ENCODE peak calls at places on chromosomes 16 and 17, in five cellular contexts. M, D, H, Y and P are unnamed samples.

GRCh38 chr17:81393684-81394376 is 1.4 kb upstream of the BAHCC1 start:
- DNase-seq in M (peak), D (peak), Y (peak), H (peak), P (peak)

GRCh38 chr16:72400257-72401078 is 228.5 kb upstream of the PMFBP1 start:
- DNase-seq in D (peak), M (peak), H (peak), Y (peak), P (no peak)

GRCh38 chr17:6061290-6061689 is 8.9 kb upstream of the WSCD1 start:
- DNase-seq in D (no peak), Y (no peak), H (peak), M (peak), P (no peak)

GRCh38 chr17:50199211-50199633 is 2.2 kb downstream of the COL1A1 start:
- DNase-seq in Y (no peak), D (no peak), H (peak), M (no peak), P (no peak)

GRCh38 chr16:86391987-86392386 is 118.3 kb upstream of the FOXF1 start:
- DNase-seq in Y (no peak), H (peak), D (no peak), M (peak), P (no peak)

GRCh38 chr16:57108432-57108831 is 16.0 kb downstream of the CPNE2 start:
- DNase-seq in D (no peak), M (no peak), H (no peak), Y (no peak), P (no peak)

GRCh38 chr17:81558941-81559806 is 7.0 kb upstream of the FAAP100 start:
- DNase-seq in Y (no peak), M (no peak), D (no peak), H (no peak), P (no peak)

GRCh38 chr17:18997650-18998196 is 6.8 kb downstream of the FAM83G start:
- DNase-seq in Y (no peak), H (no peak), D (no peak), M (no peak), P (no peak)

GRCh38 chr17:21573961-21574610 is 118.2 kb upstream of the KCNJ18 start:
- DNase-seq in M (no peak), D (peak), Y (peak), H (peak), P (no peak)

GRCh38 chr17:28193241-28193640 is 125.8 kb upstream of the TMEM97 start:
- DNase-seq in H (no peak), D (no peak), Y (no peak), M (no peak), P (no peak)

GRCh38 chr16:86375370-86375769 is 135.0 kb upstream of the FOXF1 start:
- DNase-seq in M (peak), H (peak), Y (no peak), D (no peak), P (no peak)

GRCh38 chr17:77516902-77517301 is 376.1 kb downstream of the SEC14L1 start:
- DNase-seq in H (peak), M (peak), Y (no peak), D (no peak), P (no peak)

GRCh38 chr17:49576121-49576905 is 642 bp downstream of the NXPH3 start:
- DNase-seq in H (peak), M (peak), Y (no peak), D (peak), P (peak)

GRCh38 chr16:81645303-81645702 is 133.8 kb upstream of the PLCG2 start:
- DNase-seq in M (peak), H (peak), Y (peak), D (peak), P (no peak)

GRCh38 chr16:73572135-73572534 is 524.2 kb upstream of the ZFHX3 start:
- DNase-seq in Y (no peak), M (peak), H (no peak), D (no peak), P (peak)

GRCh38 chr16:56983211-56983751 is 6.1 kb upstream of the NLRC5 start:
- DNase-seq in M (no peak), H (no peak), D (no peak), Y (no peak), P (no peak)

GRCh38 chr16:7597677-7598076 is 265.0 kb downstream of the RBFOX1 start:
- DNase-seq in H (no peak), D (no peak), M (no peak), Y (no peak), P (no peak)

DNA sequence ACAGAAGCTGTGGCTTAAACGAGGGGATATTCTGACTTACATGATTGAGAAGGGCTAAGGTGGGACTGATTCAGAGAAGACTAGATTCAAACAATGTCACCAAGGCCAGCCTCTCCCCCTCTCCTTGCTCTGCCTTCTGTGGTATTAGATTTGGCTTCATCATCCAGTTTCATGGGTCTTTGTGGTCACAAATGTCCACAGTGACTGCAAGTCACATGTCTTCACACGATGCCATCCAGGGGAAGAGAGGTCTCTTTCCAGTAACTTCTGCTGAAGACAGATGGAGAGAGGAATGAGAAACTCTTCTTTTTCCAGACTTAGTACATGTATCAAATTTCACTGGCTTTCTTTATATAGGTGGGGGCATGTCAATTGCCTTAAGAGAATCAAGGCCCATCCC is 57.2 kb upstream of the HNF1B start:
- DNase-seq in H (no peak), Y (no peak), D (no peak), M (no peak), P (no peak)
- TF ChIP-seq CTCF in H (no peak), Y (no peak), D (no peak), M (no peak), P (no peak)

DNA sequence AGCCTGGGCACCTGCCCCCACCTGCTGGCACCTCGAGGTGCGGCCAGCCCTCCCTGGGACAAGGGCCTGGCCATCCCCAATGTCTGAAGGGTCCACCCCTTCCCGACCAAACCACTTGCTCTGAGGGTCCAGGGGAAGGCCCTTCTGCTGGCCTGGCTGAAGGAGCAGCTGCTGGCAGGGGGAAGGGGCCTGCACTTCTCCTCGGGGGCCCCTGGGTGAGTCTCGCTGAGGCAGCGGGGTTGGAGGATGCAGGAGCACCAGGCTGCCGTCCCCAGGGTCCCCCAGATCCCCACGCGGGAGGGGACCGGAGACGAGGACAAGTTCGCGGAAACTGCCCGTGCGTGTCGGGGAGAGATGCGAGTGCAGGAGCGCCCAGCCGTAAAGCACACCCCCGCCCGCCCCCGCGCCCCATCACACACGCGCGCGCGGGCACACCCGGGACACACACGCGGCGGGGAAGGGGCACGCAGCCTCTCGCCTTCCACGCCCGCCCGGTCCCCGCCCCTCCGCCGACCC is 725 bp upstream of the CACNA1H start:
- DNase-seq in H (no peak), D (no peak), M (no peak), Y (no peak), P (peak)
- TF ChIP-seq CTCF in H (no peak), D (no peak), M (no peak), Y (no peak), P (no peak)

GRCh38 chr17:74446551-74447500 is 14.9 kb downstream of the GPRC5C start:
- DNase-seq in M (no peak), D (peak), H (no peak), Y (no peak), P (no peak)
- TF ChIP-seq CTCF in M (no peak), D (no peak), H (no peak), Y (no peak), P (no peak)

GRCh38 chr17:563646-564045 is 151.0 kb downstream of the VPS53 start:
- DNase-seq in H (no peak), M (no peak), Y (no peak), D (no peak), P (no peak)

GRCh38 chr17:564526-564925 is 150.1 kb downstream of the VPS53 start:
- DNase-seq in H (no peak), Y (no peak), M (no peak), D (no peak), P (no peak)

GRCh38 chr17:562174-562573 is 152.5 kb downstream of the VPS53 start:
- DNase-seq in Y (no peak), H (no peak), M (no peak), D (no peak), P (no peak)

GRCh38 chr17:561118-561517 is 153.5 kb downstream of the VPS53 start:
- DNase-seq in Y (no peak), H (peak), M (peak), D (no peak), P (no peak)

DNA sequence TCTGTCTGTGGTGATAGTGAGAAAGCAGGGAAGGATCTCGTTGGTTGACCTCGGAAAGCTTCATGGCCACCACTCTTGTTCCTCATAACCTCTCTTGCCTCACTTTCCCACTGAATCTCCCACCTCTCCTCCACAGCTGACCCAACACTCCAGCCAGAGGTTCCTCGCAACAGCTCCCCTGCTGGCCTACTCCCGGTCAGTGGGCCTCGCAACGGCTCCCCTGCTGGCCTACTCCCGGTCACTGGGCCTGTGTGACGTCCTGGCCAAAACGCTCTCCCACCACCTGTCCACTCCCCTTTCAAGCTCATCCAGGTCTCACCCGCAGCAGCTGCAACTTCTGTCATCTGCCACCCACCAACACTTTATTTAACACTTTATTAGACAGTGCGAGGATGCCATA is 149.1 kb downstream of the VPS53 start:
- DNase-seq in M (no peak), Y (no peak), H (no peak), D (peak), P (no peak)
- TF ChIP-seq CTCF in M (peak), Y (peak), H (no peak), D (peak), P (no peak)

DNA sequence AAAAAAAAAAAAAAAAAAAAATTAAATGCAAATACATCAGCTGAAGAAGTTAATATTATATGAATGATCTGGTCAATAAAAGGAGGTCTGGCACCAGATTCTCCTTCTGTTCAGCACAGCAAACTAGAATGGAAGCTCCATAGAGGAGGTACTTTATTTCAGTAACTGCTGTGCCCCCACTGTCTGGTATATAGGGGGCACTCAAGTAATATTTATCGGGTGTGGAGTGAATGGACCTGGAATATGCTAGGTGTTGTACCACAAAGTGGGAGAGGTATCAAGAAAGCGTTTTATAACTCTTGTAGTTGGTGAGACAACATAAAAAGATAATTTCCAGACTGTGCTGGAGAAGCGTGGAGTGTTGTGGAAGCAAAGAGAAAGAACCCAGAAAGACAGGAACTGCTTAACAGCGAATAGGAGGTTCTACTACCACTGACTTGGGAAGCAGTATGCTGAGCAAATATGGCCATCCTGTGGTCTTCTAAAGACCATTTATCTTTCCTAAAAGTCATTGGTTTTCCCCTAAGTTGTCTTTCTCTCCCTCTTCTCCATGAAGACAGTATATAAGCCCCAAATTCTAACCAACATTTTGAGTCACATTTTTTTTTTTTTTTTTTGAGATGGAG is 12.2 kb upstream of the PRKCA start:
- DNase-seq in D (peak), M (no peak), Y (no peak), H (no peak), P (no peak)
- TF ChIP-seq CTCF in D (peak), M (peak), Y (peak), H (peak), P (no peak)

DNA sequence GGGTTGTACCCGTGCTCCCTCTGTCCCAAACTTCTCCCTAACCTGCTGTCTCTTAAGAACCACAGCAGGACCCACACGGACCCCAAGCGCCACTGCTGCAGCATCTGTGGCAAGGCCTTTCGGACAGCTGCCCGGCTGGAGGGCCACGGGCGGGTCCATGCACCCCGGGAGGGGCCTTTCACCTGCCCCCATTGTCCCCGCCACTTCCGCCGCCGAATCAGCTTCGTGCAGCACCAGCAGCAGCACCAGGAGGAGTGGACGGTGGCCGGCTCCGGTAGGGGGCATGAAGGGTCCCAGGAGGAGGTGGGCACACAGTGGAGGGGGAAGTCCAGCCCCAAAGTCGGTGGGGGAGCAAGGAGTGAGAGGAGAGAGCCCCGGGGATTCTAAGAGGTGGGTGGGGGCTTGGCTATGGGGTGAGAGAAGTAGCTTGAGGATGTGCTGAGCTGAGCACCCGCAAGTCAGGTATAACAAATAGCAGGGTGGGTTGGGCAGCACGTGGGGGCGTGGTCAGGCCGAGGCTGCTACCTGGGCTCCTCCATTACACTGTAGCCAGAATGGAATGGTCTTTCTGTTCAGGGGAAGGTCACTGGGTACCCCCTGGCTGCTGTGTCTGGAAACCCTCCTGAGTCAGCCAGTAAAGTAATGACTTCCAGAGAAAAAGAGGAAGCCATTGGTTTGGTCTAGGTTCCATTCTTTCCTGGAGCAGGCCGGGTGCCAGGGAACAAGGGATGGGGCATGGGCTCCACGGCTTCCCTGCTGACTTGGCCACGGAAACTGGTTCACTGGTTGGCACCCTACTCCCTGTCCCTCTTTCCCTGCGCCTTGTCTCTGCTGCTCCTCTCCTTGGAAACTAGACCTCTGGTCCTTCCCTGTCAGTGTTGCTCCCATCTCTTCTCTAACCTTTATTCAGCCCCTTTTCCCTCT is 7.1 kb downstream of the PRSS53 start:
- DNase-seq in Y (no peak), M (no peak), D (no peak), H (no peak), P (no peak)
- TF ChIP-seq CTCF in Y (no peak), M (no peak), D (no peak), H (no peak), P (no peak)

DNA sequence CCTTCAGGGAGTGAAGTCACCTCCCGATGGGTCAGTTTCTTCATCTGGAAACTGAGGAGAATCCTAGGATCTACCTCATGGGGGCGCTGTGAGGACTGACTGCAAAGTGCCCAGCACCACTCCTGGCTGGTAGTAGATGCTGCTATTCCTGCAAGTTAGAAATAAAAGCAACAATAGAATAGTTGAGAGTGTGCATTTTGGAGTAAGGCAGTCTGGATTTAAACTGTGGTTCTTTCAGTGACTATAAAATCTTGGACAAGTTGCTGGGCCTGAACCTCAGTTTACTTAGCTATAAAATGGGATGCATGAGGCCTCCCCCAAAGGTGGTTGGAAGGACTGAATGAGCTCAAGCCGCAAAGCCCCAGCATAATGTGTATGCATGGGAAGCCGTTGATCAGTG is 70.6 kb downstream of the CYB5B start:
- DNase-seq in M (peak), H (no peak), D (no peak), Y (no peak), P (no peak)
- TF ChIP-seq CTCF in M (peak), H (peak), D (peak), Y (peak), P (no peak)

GRCh38 chr17:79777166-79777843 is 643 bp upstream of the CBX2 start:
- DNase-seq in Y (no peak), H (peak), M (peak), D (no peak), P (peak)
- TF ChIP-seq CTCF in Y (peak), H (no peak), M (peak), D (peak), P (no peak)

GRCh38 chr17:73644145-73645049 is at the start of gene SDK2:
- DNase-seq in M (no peak), H (no peak), Y (no peak), D (peak), P (no peak)

GRCh38 chr17:73643846-73644144 is 450 bp downstream of the SDK2 start:
- DNase-seq in H (no peak), M (no peak), Y (no peak), D (peak), P (no peak)

GRCh38 chr17:73641779-73642580 is 2.3 kb downstream of the SDK2 start:
- DNase-seq in H (no peak), M (no peak), Y (no peak), D (peak), P (no peak)

GRCh38 chr17:73642659-73643011 is 1.6 kb downstream of the SDK2 start:
- DNase-seq in H (no peak), D (no peak), M (no peak), Y (no peak), P (no peak)

GRCh38 chr17:73643012-73643845 is 1.0 kb downstream of the SDK2 start:
- DNase-seq in Y (no peak), H (no peak), D (peak), M (peak), P (no peak)
- TF ChIP-seq CTCF in Y (no peak), H (no peak), D (no peak), M (no peak), P (no peak)